ENCODE peak calls at places on chromosomes 2 and 18, in eight cellular contexts. W, N, M, L, Y, U, O and J are unnamed samples.

GRCh38 chr2:203759692-203760365 is 53.4 kb downstream of the CD28 start:
- DNase-seq in W (no peak), N (peak), M (peak), L (no peak), Y (peak), U (peak), O (no peak), J (no peak)

GRCh38 chr18:61655630-61656029 is 237.2 kb downstream of the RNF152 start:
- DNase-seq in W (no peak), N (no peak), M (no peak), L (no peak), Y (no peak), U (no peak), O (no peak), J (no peak)

GRCh38 chr2:133194068-133194655 is 374.1 kb downstream of the NCKAP5 start:
- DNase-seq in W (no peak), N (peak), M (no peak), L (no peak), Y (peak), U (no peak), O (no peak), J (no peak)

GRCh38 chr2:112160591-112161250 is 22.5 kb downstream of the FBLN7 start:
- DNase-seq in W (no peak), N (no peak), M (no peak), L (no peak), Y (no peak), U (no peak), O (no peak), J (no peak)

GRCh38 chr2:52597361-52597760 is 1170.2 kb upstream of the CHAC2 start:
- DNase-seq in W (no peak), N (no peak), M (peak), L (no peak), Y (peak), U (no peak), O (no peak), J (no peak)

GRCh38 chr2:106127282-106127771 is 66.8 kb downstream of the UXS1 start:
- DNase-seq in W (no peak), N (no peak), M (no peak), L (no peak), Y (no peak), U (no peak), O (no peak), J (peak)

GRCh38 chr18:26806224-26806623 is 59.3 kb downstream of the AQP4 start:
- DNase-seq in W (no peak), N (peak), M (no peak), L (no peak), Y (no peak), U (no peak), O (no peak), J (peak)

GRCh38 chr2:96554293-96555145 is 18.0 kb downstream of the ARID5A start:
- DNase-seq in W (peak), N (peak), M (peak), L (peak), Y (peak), U (peak), O (peak), J (peak)

GRCh38 chr2:230881840-230882239 is 17.1 kb downstream of the ITM2C start:
- DNase-seq in W (no peak), N (no peak), M (no peak), L (no peak), Y (no peak), U (no peak), O (no peak), J (no peak)

GRCh38 chr2:11955314-11955713 is 208.9 kb downstream of the LPIN1 start:
- DNase-seq in W (no peak), N (no peak), M (peak), L (no peak), Y (peak), U (peak), O (no peak), J (no peak)

GRCh38 chr2:47904903-47905453 is 1.3 kb downstream of the FBXO11 start:
- DNase-seq in W (peak), N (peak), M (no peak), L (peak), Y (no peak), U (no peak), O (no peak), J (peak)

GRCh38 chr18:21303913-21304312 is 61.9 kb downstream of the GREB1L start:
- DNase-seq in W (no peak), N (peak), M (no peak), L (no peak), Y (peak), U (peak), O (no peak), J (no peak)

GRCh38 chr18:46642561-46642960 is 14.5 kb downstream of the LOXHD1 start:
- DNase-seq in W (no peak), N (no peak), M (no peak), L (no peak), Y (no peak), U (no peak), O (no peak), J (no peak)
- H3K4me3 ChIP-seq in W (no peak), N (no peak), M (no peak), L (no peak), Y (no peak), U (no peak), O (no peak), J (no peak)

DNA sequence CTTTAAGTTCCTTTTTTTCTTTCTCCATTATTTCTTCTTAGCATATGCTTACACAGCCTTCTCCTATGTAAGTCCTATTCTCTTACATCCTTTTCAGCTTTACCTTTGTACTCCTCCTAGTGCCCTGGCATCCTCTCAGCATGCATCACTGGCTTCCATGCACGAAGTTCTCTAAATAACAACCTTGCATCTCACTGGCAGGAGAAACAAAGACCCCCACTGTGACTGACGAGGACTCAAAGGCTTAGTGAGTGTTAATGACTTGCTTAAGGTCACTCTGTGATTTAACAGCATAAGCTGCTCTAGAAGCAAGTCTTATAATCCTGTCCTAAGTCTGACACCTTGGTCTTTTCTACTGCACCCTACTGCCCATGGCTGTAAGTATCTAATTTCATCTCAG is 1236.0 kb upstream of the CELF4 start:
- DNase-seq in W (no peak), N (no peak), M (no peak), L (no peak), Y (no peak), U (no peak), O (no peak), J (no peak)
- H3K4me3 ChIP-seq in W (no peak), N (no peak), M (no peak), L (no peak), Y (no peak), U (no peak), O (no peak), J (no peak)

DNA sequence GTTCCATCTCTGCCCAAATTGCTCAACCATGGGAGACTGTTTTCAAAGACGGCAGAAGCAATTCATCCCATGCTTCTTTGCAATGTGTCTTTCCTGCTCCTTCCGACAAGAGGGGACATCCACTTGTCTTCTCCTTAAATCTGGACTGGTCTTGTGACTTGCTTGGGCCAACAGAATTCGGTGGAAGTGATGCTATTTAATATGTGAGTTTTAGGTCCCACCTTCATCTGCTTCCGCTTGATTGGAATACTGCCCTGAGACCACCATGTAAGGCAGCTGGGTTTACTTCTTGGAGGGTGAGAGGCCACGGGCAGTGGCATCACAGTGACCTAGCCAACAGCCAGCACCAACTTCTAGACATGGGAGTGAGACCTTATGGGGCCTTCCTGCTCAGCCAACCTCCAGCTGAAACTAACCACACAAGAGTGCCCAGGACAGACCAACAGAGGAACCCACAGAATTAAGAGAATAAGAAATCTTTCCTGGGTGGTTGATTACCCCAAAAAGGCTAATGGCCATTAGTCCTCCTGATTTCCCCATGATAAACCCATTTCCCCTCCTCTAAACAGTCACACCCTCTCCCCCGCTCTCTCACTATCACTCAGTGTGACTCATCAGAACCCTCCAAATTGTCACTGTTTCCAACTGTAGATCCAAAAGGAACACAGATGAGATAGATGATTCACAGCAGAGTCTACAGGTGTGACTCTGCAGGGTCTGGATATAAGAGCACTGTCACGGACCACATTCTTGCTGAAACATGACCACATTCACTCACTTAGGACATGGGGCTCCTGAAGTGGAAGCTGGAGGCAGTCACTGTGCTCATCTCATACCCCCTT is 16.2 kb upstream of the RHOB start:
- DNase-seq in W (no peak), N (no peak), M (no peak), L (no peak), Y (peak), U (peak), O (peak), J (no peak)
- H3K4me3 ChIP-seq in W (no peak), N (no peak), M (no peak), L (no peak), Y (no peak), U (no peak), O (no peak), J (no peak)

GRCh38 chr2:150479075-150479915 is 8.2 kb downstream of the RND3 start:
- DNase-seq in W (no peak), N (no peak), M (peak), L (no peak), Y (peak), U (peak), O (no peak), J (no peak)

GRCh38 chr2:150482667-150483260 is 4.7 kb downstream of the RND3 start:
- DNase-seq in W (no peak), N (no peak), M (peak), L (no peak), Y (peak), U (peak), O (no peak), J (no peak)

GRCh38 chr2:150482111-150482510 is 5.4 kb downstream of the RND3 start:
- DNase-seq in W (no peak), N (no peak), M (peak), L (no peak), Y (no peak), U (peak), O (no peak), J (no peak)

GRCh38 chr2:150480241-150480640 is 7.2 kb downstream of the RND3 start:
- DNase-seq in W (no peak), N (no peak), M (peak), L (no peak), Y (peak), U (peak), O (no peak), J (no peak)

GRCh38 chr2:150480971-150481830 is 6.3 kb downstream of the RND3 start:
- DNase-seq in W (no peak), N (no peak), M (peak), L (no peak), Y (no peak), U (peak), O (no peak), J (no peak)
- H3K4me3 ChIP-seq in W (no peak), N (peak), M (no peak), L (no peak), Y (no peak), U (peak), O (no peak), J (no peak)

DNA sequence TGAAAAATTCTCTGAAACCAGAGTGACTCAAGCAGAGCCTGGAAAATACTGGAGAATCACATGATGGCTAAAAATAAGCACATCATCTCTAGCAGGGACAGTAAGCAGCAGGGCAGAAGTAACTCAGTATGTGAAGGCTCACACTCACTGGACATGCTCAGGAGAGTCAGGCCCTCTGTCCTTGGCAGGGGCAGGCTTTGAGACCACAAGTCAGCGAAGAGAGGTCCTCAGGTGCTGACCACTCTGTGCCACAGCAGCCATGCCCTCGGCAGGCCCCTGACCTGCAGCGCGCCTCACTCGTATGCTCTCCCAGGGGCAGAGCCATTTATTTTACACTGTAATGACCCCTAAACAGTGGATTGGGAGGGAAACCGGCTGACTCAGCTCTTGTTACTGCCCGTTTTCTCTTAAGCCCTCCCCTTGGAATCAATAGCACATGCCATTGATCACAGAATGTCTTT is 76.8 kb downstream of the MAPRE2 start:
- DNase-seq in W (no peak), N (no peak), M (peak), L (no peak), Y (no peak), U (no peak), O (no peak), J (peak)
- H3K4me3 ChIP-seq in W (no peak), N (no peak), M (peak), L (no peak), Y (no peak), U (no peak), O (no peak), J (no peak)

DNA sequence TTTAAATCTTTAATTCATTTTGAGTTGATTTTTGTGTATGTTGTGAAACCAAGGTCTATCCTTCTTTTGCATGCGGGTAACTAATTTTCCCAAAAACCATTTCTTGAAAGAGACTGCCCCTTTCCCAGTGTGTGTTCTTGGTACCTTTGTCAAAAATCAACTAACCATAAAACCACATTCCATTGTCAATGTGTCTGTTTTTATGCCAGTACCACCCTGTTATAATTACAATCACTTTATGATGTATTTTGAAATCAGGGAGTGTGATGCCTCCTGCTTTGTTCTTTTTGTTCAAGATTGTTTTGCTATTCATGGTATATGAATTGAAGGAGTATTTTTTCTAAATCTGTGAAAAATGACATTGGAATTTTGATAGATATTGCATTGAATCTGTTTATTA is 689.6 kb downstream of the TSN start:
- DNase-seq in W (no peak), N (no peak), M (no peak), L (no peak), Y (no peak), U (no peak), O (no peak), J (no peak)
- H3K4me3 ChIP-seq in W (no peak), N (no peak), M (no peak), L (no peak), Y (no peak), U (no peak), O (no peak), J (no peak)

DNA sequence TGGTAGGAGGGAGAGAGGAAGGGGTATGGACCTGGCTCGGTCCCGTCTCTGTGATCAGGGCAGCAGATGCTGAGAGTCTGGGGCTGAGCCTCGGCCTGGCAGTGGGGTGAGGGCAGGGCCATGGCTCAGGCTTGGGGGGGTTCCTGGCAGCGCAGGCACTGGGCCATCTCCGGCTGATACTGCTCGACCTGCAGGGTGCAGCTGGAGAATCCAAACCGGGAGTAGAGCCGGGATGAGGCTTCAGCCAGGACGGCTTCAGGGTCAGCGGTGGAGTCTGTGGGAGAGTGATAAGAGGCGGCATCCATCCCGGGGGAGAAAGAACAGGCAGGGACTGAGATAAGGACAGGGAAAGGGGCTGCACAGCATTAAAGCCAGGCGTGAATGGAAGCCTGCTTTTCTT is 7.7 kb downstream of the SLC30A3 start:
- DNase-seq in W (no peak), N (no peak), M (no peak), L (no peak), Y (no peak), U (no peak), O (no peak), J (no peak)
- H3K4me3 ChIP-seq in W (no peak), N (no peak), M (no peak), L (no peak), Y (no peak), U (no peak), O (no peak), J (no peak)

DNA sequence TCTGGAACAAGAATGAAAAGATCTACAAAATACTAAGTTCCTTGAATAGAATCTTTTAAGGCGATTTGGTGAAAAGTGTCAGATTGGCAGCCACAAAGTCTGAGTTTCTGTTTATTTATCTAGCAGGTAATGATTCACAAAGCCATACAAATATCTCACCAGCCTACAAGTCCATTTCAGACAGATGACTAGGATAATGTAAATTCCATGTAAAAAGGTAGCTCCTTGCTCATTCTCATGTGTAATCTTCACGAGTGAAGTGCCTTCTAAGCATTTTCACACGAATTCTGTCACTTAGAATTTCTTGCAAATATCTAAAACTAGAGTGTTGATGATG is 221.8 kb upstream of the RBBP8 start:
- DNase-seq in W (no peak), N (peak), M (no peak), L (no peak), Y (peak), U (peak), O (no peak), J (no peak)
- H3K4me3 ChIP-seq in W (no peak), N (peak), M (peak), L (no peak), Y (peak), U (peak), O (no peak), J (no peak)

GRCh38 chr18:51191139-51191717 is 6.3 kb downstream of the MEX3C start:
- DNase-seq in W (no peak), N (no peak), M (no peak), L (peak), Y (no peak), U (no peak), O (peak), J (no peak)

GRCh38 chr18:51194604-51195003 is 2.9 kb downstream of the MEX3C start:
- DNase-seq in W (peak), N (no peak), M (no peak), L (no peak), Y (no peak), U (no peak), O (peak), J (peak)

GRCh38 chr18:51190000-51190399 is 7.5 kb downstream of the MEX3C start:
- DNase-seq in W (no peak), N (no peak), M (no peak), L (no peak), Y (no peak), U (no peak), O (no peak), J (no peak)

GRCh38 chr18:51193621-51194287 is 3.7 kb downstream of the MEX3C start:
- DNase-seq in W (no peak), N (no peak), M (peak), L (no peak), Y (no peak), U (peak), O (no peak), J (peak)

DNA sequence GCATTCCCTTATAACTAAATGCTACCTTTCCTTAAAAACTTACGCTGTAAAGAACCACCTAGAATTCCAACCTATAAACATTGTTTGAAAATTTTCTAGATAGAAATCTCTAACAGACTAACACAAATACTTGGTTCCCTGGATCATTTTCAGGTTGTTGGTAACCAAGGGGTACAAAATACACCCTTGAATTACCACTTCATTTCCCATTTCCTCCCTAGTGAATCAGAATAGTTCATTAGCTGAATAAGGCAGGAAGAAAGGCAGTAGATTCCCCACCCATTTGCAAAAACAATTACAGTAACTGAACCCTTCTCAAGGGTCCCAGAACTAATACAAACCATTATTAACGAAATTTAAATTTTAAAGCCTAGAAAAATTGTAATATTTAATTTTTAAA is 5.5 kb downstream of the MEX3C start:
- DNase-seq in W (no peak), N (no peak), M (no peak), L (no peak), Y (no peak), U (no peak), O (no peak), J (no peak)
- H3K4me3 ChIP-seq in W (no peak), N (no peak), M (no peak), L (peak), Y (no peak), U (no peak), O (peak), J (no peak)